ENCODE peak calls at places on chromosomes 1 and 21, in four cellular contexts. One of them, this sample, is unnamed.

GRCh38 chr1:72620453-72620852 is 338.1 kb upstream of the NEGR1 start:
- DNase-seq in GM13976: no peak
- DNase-seq in spleen: no peak
- DNase-seq in anterior cingulate cortex: no peak
- DNase-seq in this sample: no peak

GRCh38 chr1:110187139-110187890 is 22.8 kb upstream of the KCNC4 start:
- DNase-seq in GM13976: no peak
- DNase-seq in spleen: no peak
- DNase-seq in anterior cingulate cortex: no peak
- DNase-seq in this sample: no peak

GRCh38 chr1:93576346-93576745 is 105.3 kb downstream of the BCAR3 start:
- DNase-seq in GM13976: no peak
- DNase-seq in spleen: no peak
- DNase-seq in anterior cingulate cortex: no peak
- DNase-seq in this sample: peak

GRCh38 chr1:14800500-14801069 is 202.1 kb downstream of the KAZN start:
- DNase-seq in GM13976: no peak
- DNase-seq in spleen: peak
- DNase-seq in anterior cingulate cortex: no peak
- DNase-seq in this sample: no peak

GRCh38 chr1:6286266-6286665 is 25.4 kb upstream of the GPR153 start:
- DNase-seq in GM13976: no peak
- DNase-seq in spleen: no peak
- DNase-seq in anterior cingulate cortex: no peak
- DNase-seq in this sample: no peak

GRCh38 chr1:185733818-185734709 is at the start of gene HMCN1:
- DNase-seq in GM13976: peak
- DNase-seq in spleen: peak
- DNase-seq in anterior cingulate cortex: no peak
- DNase-seq in this sample: peak

GRCh38 chr1:85940621-85941306 is 215.8 kb downstream of the COL24A1 start:
- DNase-seq in GM13976: no peak
- DNase-seq in spleen: no peak
- DNase-seq in anterior cingulate cortex: no peak
- DNase-seq in this sample: no peak

GRCh38 chr1:68145418-68146126 is 86.8 kb downstream of the WLS start:
- DNase-seq in GM13976: no peak
- DNase-seq in spleen: no peak
- DNase-seq in anterior cingulate cortex: no peak
- DNase-seq in this sample: no peak

GRCh38 chr21:29638138-29638537 is 301.7 kb downstream of the GRIK1 start:
- DNase-seq in GM13976: no peak
- DNase-seq in spleen: no peak
- DNase-seq in anterior cingulate cortex: no peak
- DNase-seq in this sample: no peak

GRCh38 chr1:31615414-31615813 is 2.1 kb upstream of the HCRTR1 start:
- DNase-seq in GM13976: no peak
- DNase-seq in spleen: no peak
- DNase-seq in anterior cingulate cortex: no peak
- DNase-seq in this sample: no peak

GRCh38 chr1:219085988-219086387 is 87.7 kb upstream of the LYPLAL1 start:
- DNase-seq in GM13976: no peak
- DNase-seq in spleen: no peak
- DNase-seq in anterior cingulate cortex: no peak
- DNase-seq in this sample: no peak

GRCh38 chr1:162387226-162388082 is 5.9 kb downstream of the C1orf226 start:
- DNase-seq in GM13976: peak
- DNase-seq in spleen: no peak
- DNase-seq in anterior cingulate cortex: no peak
- DNase-seq in this sample: no peak

GRCh38 chr1:209783338-209783737 is 1.0 kb downstream of the C1orf74 start:
- DNase-seq in GM13976: no peak
- DNase-seq in spleen: no peak
- DNase-seq in anterior cingulate cortex: no peak
- DNase-seq in this sample: no peak

GRCh38 chr1:14748977-14749376 is 150.5 kb downstream of the KAZN start:
- DNase-seq in GM13976: no peak
- DNase-seq in spleen: no peak
- DNase-seq in anterior cingulate cortex: no peak
- DNase-seq in this sample: no peak

GRCh38 chr1:119084651-119085262 is 55.7 kb downstream of the WARS2 start:
- DNase-seq in GM13976: no peak
- DNase-seq in spleen: no peak
- DNase-seq in anterior cingulate cortex: no peak
- DNase-seq in this sample: no peak

GRCh38 chr1:174262747-174263241 is 103.5 kb downstream of the RABGAP1L start:
- DNase-seq in GM13976: peak
- DNase-seq in spleen: no peak
- DNase-seq in anterior cingulate cortex: no peak
- DNase-seq in this sample: peak

GRCh38 chr21:41170442-41170841 is 2.5 kb downstream of the BACE2 start:
- DNase-seq in GM13976: peak
- DNase-seq in spleen: no peak
- DNase-seq in anterior cingulate cortex: no peak
- DNase-seq in this sample: peak

GRCh38 chr1:245458234-245458633 is 303.4 kb downstream of the KIF26B start:
- DNase-seq in GM13976: no peak
- DNase-seq in spleen: no peak
- DNase-seq in anterior cingulate cortex: no peak
- DNase-seq in this sample: no peak

GRCh38 chr1:90127288-90127953 is 132.5 kb downstream of the ZNF326 start:
- DNase-seq in GM13976: peak
- DNase-seq in spleen: no peak
- DNase-seq in anterior cingulate cortex: no peak
- DNase-seq in this sample: no peak